ENCODE peak calls at places on chromosomes 16 and 17, in six cellular contexts. One of them, this sample, is unnamed.

GRCh38 chr16:57184890-57185445 is 871 bp downstream of the PSME3IP1 start:
- DNase-seq in tibial nerve: no peak
- DNase-seq in GM23338: peak
- DNase-seq in body of pancreas: no peak
- DNase-seq in lung: no peak
- DNase-seq in sigmoid colon: no peak
- DNase-seq in this sample: no peak

GRCh38 chr17:48247603-48248002 is 140.0 kb downstream of the SNX11 start:
- DNase-seq in sigmoid colon: no peak
- DNase-seq in body of pancreas: no peak
- DNase-seq in tibial nerve: no peak
- DNase-seq in GM23338: no peak
- DNase-seq in lung: no peak
- DNase-seq in this sample: no peak

GRCh38 chr16:49503242-49504022 is 129.8 kb downstream of the C16orf78 start:
- DNase-seq in body of pancreas: no peak
- DNase-seq in GM23338: no peak
- DNase-seq in tibial nerve: no peak
- DNase-seq in sigmoid colon: peak
- DNase-seq in lung: no peak
- DNase-seq in this sample: no peak

GRCh38 chr16:27771201-27771910 is 221.4 kb downstream of the KATNIP start:
- DNase-seq in lung: no peak
- DNase-seq in body of pancreas: no peak
- DNase-seq in tibial nerve: no peak
- DNase-seq in GM23338: no peak
- DNase-seq in sigmoid colon: no peak
- DNase-seq in this sample: no peak

GRCh38 chr16:86092586-86093480 is 193.9 kb downstream of the IRF8 start:
- DNase-seq in lung: no peak
- DNase-seq in sigmoid colon: peak
- DNase-seq in tibial nerve: no peak
- DNase-seq in body of pancreas: no peak
- DNase-seq in GM23338: no peak
- DNase-seq in this sample: no peak

GRCh38 chr17:79915850-79916430 is 76.7 kb upstream of the CBX4 start:
- DNase-seq in tibial nerve: no peak
- DNase-seq in body of pancreas: peak
- DNase-seq in lung: peak
- DNase-seq in sigmoid colon: no peak
- DNase-seq in GM23338: peak
- DNase-seq in this sample: peak

GRCh38 chr17:13002761-13003453 is 14.9 kb downstream of the ELAC2 start:
- DNase-seq in sigmoid colon: peak
- DNase-seq in tibial nerve: peak
- DNase-seq in GM23338: peak
- DNase-seq in lung: peak
- DNase-seq in body of pancreas: peak
- DNase-seq in this sample: peak

GRCh38 chr17:72826602-72827001 is 265.9 kb downstream of the SLC39A11 start:
- DNase-seq in tibial nerve: no peak
- DNase-seq in lung: no peak
- DNase-seq in sigmoid colon: no peak
- DNase-seq in body of pancreas: no peak
- DNase-seq in GM23338: no peak
- DNase-seq in this sample: peak

GRCh38 chr17:79986441-79987186 is 49.1 kb downstream of the TBC1D16 start:
- DNase-seq in body of pancreas: no peak
- DNase-seq in lung: no peak
- DNase-seq in sigmoid colon: peak
- DNase-seq in tibial nerve: no peak
- DNase-seq in GM23338: no peak
- DNase-seq in this sample: peak

GRCh38 chr17:80129006-80129565 is 17.8 kb downstream of the EIF4A3 start:
- DNase-seq in sigmoid colon: no peak
- DNase-seq in body of pancreas: no peak
- DNase-seq in GM23338: no peak
- DNase-seq in lung: no peak
- DNase-seq in tibial nerve: no peak
- DNase-seq in this sample: peak

GRCh38 chr16:85352221-85352620 is 239.9 kb upstream of the CIBAR2 start:
- DNase-seq in sigmoid colon: no peak
- DNase-seq in tibial nerve: no peak
- DNase-seq in GM23338: peak
- DNase-seq in lung: no peak
- DNase-seq in body of pancreas: no peak
- DNase-seq in this sample: no peak

GRCh38 chr16:22635345-22635744 is 124.7 kb downstream of the NPIPB5 start:
- DNase-seq in lung: no peak
- DNase-seq in sigmoid colon: no peak
- DNase-seq in body of pancreas: no peak
- DNase-seq in tibial nerve: no peak
- DNase-seq in GM23338: peak
- DNase-seq in this sample: no peak

GRCh38 chr16:46785076-46785845 is 37.1 kb upstream of the MYLK3 start:
- DNase-seq in body of pancreas: no peak
- DNase-seq in tibial nerve: no peak
- DNase-seq in lung: no peak
- DNase-seq in GM23338: peak
- DNase-seq in sigmoid colon: no peak
- DNase-seq in this sample: no peak

GRCh38 chr17:76384222-76384986 is at the start of gene SPHK1:
- DNase-seq in lung: peak
- DNase-seq in body of pancreas: peak
- DNase-seq in sigmoid colon: peak
- DNase-seq in GM23338: peak
- DNase-seq in tibial nerve: peak
- DNase-seq in this sample: peak

GRCh38 chr17:16377804-16378400 is 3.0 kb upstream of the UBB start:
- DNase-seq in tibial nerve: no peak
- DNase-seq in lung: no peak
- DNase-seq in body of pancreas: peak
- DNase-seq in GM23338: no peak
- DNase-seq in sigmoid colon: no peak
- DNase-seq in this sample: peak

GRCh38 chr17:45106582-45106981 is 25.7 kb downstream of the PLCD3 start:
- DNase-seq in lung: no peak
- DNase-seq in sigmoid colon: no peak
- DNase-seq in body of pancreas: no peak
- DNase-seq in tibial nerve: no peak
- DNase-seq in GM23338: no peak
- DNase-seq in this sample: no peak

GRCh38 chr17:45107286-45107685 is 25.0 kb downstream of the PLCD3 start:
- DNase-seq in lung: no peak
- DNase-seq in sigmoid colon: no peak
- DNase-seq in body of pancreas: no peak
- DNase-seq in GM23338: no peak
- DNase-seq in tibial nerve: no peak
- DNase-seq in this sample: no peak

GRCh38 chr17:45108051-45108450 is 24.3 kb downstream of the PLCD3 start:
- DNase-seq in sigmoid colon: no peak
- DNase-seq in body of pancreas: no peak
- DNase-seq in tibial nerve: no peak
- DNase-seq in lung: no peak
- DNase-seq in GM23338: no peak
- DNase-seq in this sample: no peak

GRCh38 chr17:45110676-45111611 is 21.4 kb downstream of the PLCD3 start:
- DNase-seq in GM23338: no peak
- DNase-seq in lung: no peak
- DNase-seq in tibial nerve: no peak
- DNase-seq in body of pancreas: no peak
- DNase-seq in sigmoid colon: peak
- DNase-seq in this sample: peak

GRCh38 chr17:45108595-45109521 is 23.5 kb downstream of the PLCD3 start:
- DNase-seq in GM23338: no peak
- DNase-seq in body of pancreas: peak
- DNase-seq in lung: no peak
- DNase-seq in sigmoid colon: no peak
- DNase-seq in tibial nerve: no peak
- DNase-seq in this sample: no peak
- TF ChIP-seq CTCF in GM23338: no peak
- TF ChIP-seq CTCF in body of pancreas: no peak
- TF ChIP-seq CTCF in lung: no peak
- TF ChIP-seq CTCF in sigmoid colon: no peak
- TF ChIP-seq CTCF in tibial nerve: no peak
- TF ChIP-seq CTCF in this sample: no peak

GRCh38 chr17:77528516-77529327 is 388.0 kb downstream of the SEC14L1 start:
- DNase-seq in body of pancreas: no peak
- DNase-seq in sigmoid colon: peak
- DNase-seq in lung: no peak
- DNase-seq in GM23338: peak
- DNase-seq in tibial nerve: no peak
- DNase-seq in this sample: no peak
- H3K4me3 ChIP-seq in body of pancreas: no peak
- H3K4me3 ChIP-seq in sigmoid colon: no peak
- H3K4me3 ChIP-seq in lung: no peak
- H3K4me3 ChIP-seq in GM23338: peak
- H3K4me3 ChIP-seq in tibial nerve: peak
- H3K4me3 ChIP-seq in this sample: peak

GRCh38 chr17:81308161-81308560 is 13.1 kb upstream of the SLC38A10 start:
- DNase-seq in tibial nerve: no peak
- DNase-seq in sigmoid colon: no peak
- DNase-seq in lung: no peak
- DNase-seq in body of pancreas: no peak
- DNase-seq in GM23338: no peak
- DNase-seq in this sample: no peak

GRCh38 chr17:81309859-81310839 is 15.0 kb upstream of the SLC38A10 start:
- DNase-seq in tibial nerve: no peak
- DNase-seq in lung: no peak
- DNase-seq in GM23338: no peak
- DNase-seq in body of pancreas: no peak
- DNase-seq in sigmoid colon: no peak
- DNase-seq in this sample: no peak

GRCh38 chr17:81307636-81308035 is 12.5 kb upstream of the SLC38A10 start:
- DNase-seq in sigmoid colon: no peak
- DNase-seq in GM23338: no peak
- DNase-seq in tibial nerve: no peak
- DNase-seq in lung: no peak
- DNase-seq in body of pancreas: no peak
- DNase-seq in this sample: no peak

GRCh38 chr17:81310963-81311550 is 15.9 kb upstream of the SLC38A10 start:
- DNase-seq in sigmoid colon: no peak
- DNase-seq in lung: no peak
- DNase-seq in GM23338: no peak
- DNase-seq in tibial nerve: no peak
- DNase-seq in body of pancreas: no peak
- DNase-seq in this sample: no peak

GRCh38 chr17:81309140-81309858 is 14.2 kb upstream of the SLC38A10 start:
- DNase-seq in lung: peak
- DNase-seq in GM23338: peak
- DNase-seq in sigmoid colon: peak
- DNase-seq in body of pancreas: peak
- DNase-seq in tibial nerve: peak
- DNase-seq in this sample: peak
- TF ChIP-seq CTCF in lung: peak
- TF ChIP-seq CTCF in GM23338: peak
- TF ChIP-seq CTCF in sigmoid colon: peak
- TF ChIP-seq CTCF in body of pancreas: peak
- TF ChIP-seq CTCF in tibial nerve: peak
- TF ChIP-seq CTCF in this sample: peak

GRCh38 chr17:74860999-74861553 is 1.4 kb upstream of the GRIN2C start:
- DNase-seq in tibial nerve: no peak
- DNase-seq in GM23338: peak
- DNase-seq in body of pancreas: no peak
- DNase-seq in sigmoid colon: no peak
- DNase-seq in lung: no peak
- DNase-seq in this sample: no peak
- H3K4me3 ChIP-seq in tibial nerve: peak
- H3K4me3 ChIP-seq in GM23338: peak
- H3K4me3 ChIP-seq in body of pancreas: no peak
- H3K4me3 ChIP-seq in sigmoid colon: peak
- H3K4me3 ChIP-seq in lung: no peak
- H3K4me3 ChIP-seq in this sample: no peak